ENCODE peak calls at places on chromosomes 12 and 14, in eight cellular contexts. A, E, S, G, H, X, R and M are unnamed samples.

GRCh38 chr14:64698899-64699298 is 5.3 kb upstream of the PLEKHG3 start:
- DNase-seq in A (no peak), E (peak; percentile 18), S (no peak), G (no peak), H (no peak), X (no peak), R (no peak), M (no peak)

GRCh38 chr14:24436355-24437019 is 6.1 kb downstream of the SDR39U1 start:
- DNase-seq in A (peak; percentile 54), E (no peak), S (peak; percentile 20), G (peak; percentile 71), H (peak; percentile 62), X (peak; percentile 51), R (no peak), M (no peak)

GRCh38 chr14:89393346-89393745 is 23.7 kb downstream of the FOXN3 start:
- DNase-seq in A (no peak), E (no peak), S (no peak), G (no peak), H (no peak), X (no peak), R (no peak), M (no peak)

GRCh38 chr12:68446896-68447806 is 115.0 kb upstream of the MDM1 start:
- DNase-seq in A (no peak), E (no peak), S (no peak), G (peak; percentile 60), H (peak; percentile 23), X (no peak), R (no peak), M (no peak)

GRCh38 chr14:93736378-93737014 is 51.8 kb downstream of the PRIMA1 start:
- DNase-seq in A (no peak), E (no peak), S (no peak), G (no peak), H (peak; percentile 44), X (no peak), R (no peak), M (peak; percentile 21)

GRCh38 chr12:66107451-66107915 is 23.1 kb downstream of the LLPH start:
- DNase-seq in A (peak; percentile 36), E (peak; percentile 64), S (peak; percentile 22), G (peak; percentile 98), H (peak; percentile 87), X (peak; percentile 80), R (no peak), M (no peak)

GRCh38 chr12:89029961-89030360 is 322.3 kb downstream of the DUSP6 start:
- DNase-seq in A (no peak), E (no peak), S (no peak), G (no peak), H (no peak), X (no peak), R (no peak), M (no peak)

GRCh38 chr14:71592361-71592760 is 339.9 kb upstream of the RGS6 start:
- DNase-seq in A (no peak), E (no peak), S (no peak), G (no peak), H (peak; percentile 52), X (peak; percentile 29), R (no peak), M (no peak)

GRCh38 chr12:19177754-19178153 is 48.2 kb downstream of the PLEKHA5 start:
- DNase-seq in A (no peak), E (no peak), S (no peak), G (no peak), H (no peak), X (peak; percentile 47), R (no peak), M (no peak)

GRCh38 chr12:3455312-3455711 is 35.7 kb upstream of the PRMT8 start:
- DNase-seq in A (no peak), E (no peak), S (no peak), G (no peak), H (no peak), X (no peak), R (no peak), M (no peak)

GRCh38 chr14:20194101-20194500 is 3.4 kb downstream of the OR11G2 start:
- DNase-seq in A (no peak), E (no peak), S (no peak), G (no peak), H (no peak), X (no peak), R (no peak), M (no peak)

GRCh38 chr12:7108928-7109920 is at the start of gene C1RL:
- DNase-seq in A (peak; percentile 86), E (peak; percentile 94), S (peak; percentile 76), G (peak; percentile 82), H (peak; percentile 82), X (peak; percentile 65), R (peak; percentile 91), M (peak; percentile 97)

GRCh38 chr12:13163868-13164267 is 32.7 kb upstream of the EMP1 start:
- DNase-seq in A (no peak), E (no peak), S (no peak), G (no peak), H (no peak), X (no peak), R (no peak), M (no peak)

GRCh38 chr12:108568653-108569154 is 6.3 kb downstream of the ISCU start:
- DNase-seq in A (no peak), E (no peak), S (peak; percentile 23), G (peak; percentile 36), H (no peak), X (no peak), R (no peak), M (no peak)

GRCh38 chr12:38744056-38744455 is 161.3 kb downstream of the CPNE8 start:
- DNase-seq in A (no peak), E (no peak), S (no peak), G (no peak), H (no peak), X (peak; percentile 58), R (no peak), M (no peak)

DNA sequence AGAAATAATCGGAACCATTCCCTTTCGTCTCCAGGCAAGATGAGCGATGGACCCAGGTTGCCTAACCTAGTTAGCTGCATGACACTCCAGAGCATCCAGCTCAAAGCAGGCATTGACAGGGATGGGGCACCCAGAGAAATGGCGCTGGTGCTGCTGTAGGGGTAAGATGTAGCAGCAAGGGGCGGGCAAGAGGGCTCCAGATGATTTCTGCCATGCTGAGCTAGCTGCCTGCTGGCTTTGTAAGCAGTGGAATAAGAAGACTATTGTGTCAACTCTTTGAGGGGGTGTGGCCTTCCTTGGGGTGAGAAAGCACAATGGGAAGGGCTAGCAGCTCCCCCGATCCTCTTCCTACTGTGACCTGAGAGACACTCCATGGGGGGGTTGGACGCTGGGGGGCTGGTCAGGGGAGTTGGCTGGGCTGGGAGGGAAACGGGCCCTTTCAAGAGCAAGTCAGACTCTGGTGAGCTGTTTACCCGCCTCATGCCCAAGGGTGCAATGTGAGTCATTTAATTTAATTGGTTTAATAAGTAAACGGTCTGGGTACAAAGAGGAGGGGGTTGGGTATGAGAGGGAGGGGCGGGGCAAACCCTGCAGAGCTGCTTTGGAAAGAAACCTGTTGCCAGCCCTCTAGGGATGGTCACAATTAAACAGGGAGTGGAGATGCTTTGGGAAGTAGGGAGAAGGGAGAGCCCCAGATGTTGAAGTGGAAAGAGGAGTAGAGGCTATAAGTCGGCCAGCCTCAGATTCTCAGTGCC is 50.5 kb downstream of the B4GALNT3 start:
- DNase-seq in A (no peak), E (no peak), S (no peak), G (peak; percentile 85), H (no peak), X (no peak), R (no peak), M (no peak)
- H3K4me1 ChIP-seq in A (peaks cover 24% of the 10 kb centered on the region), E (no peaks in the 10 kb centered on the region), S (no peaks in the 10 kb centered on the region), G (peaks cover 15% of the 10 kb centered on the region), H (peaks cover 26% of the 10 kb centered on the region), X (peaks cover 10% of the 10 kb centered on the region), R (peaks cover 49% of the 10 kb centered on the region), M (no peaks in the 10 kb centered on the region)

GRCh38 chr12:31853520-31853919 is 105.7 kb upstream of the RESF1 start:
- DNase-seq in A (no peak), E (no peak), S (no peak), G (no peak), H (no peak), X (no peak), R (no peak), M (no peak)
- H3K9me3 ChIP-seq in A (peaks cover 18% of the 10 kb centered on the region), E (no peaks in the 10 kb centered on the region), S (peaks cover 10% of the 10 kb centered on the region), G (peaks cover 32% of the 10 kb centered on the region), H (peaks cover 6% of the 10 kb centered on the region), X (peaks cover 7% of the 10 kb centered on the region), R (peaks cover 36% of the 10 kb centered on the region), M (peaks cover 2% of the 10 kb centered on the region)

DNA sequence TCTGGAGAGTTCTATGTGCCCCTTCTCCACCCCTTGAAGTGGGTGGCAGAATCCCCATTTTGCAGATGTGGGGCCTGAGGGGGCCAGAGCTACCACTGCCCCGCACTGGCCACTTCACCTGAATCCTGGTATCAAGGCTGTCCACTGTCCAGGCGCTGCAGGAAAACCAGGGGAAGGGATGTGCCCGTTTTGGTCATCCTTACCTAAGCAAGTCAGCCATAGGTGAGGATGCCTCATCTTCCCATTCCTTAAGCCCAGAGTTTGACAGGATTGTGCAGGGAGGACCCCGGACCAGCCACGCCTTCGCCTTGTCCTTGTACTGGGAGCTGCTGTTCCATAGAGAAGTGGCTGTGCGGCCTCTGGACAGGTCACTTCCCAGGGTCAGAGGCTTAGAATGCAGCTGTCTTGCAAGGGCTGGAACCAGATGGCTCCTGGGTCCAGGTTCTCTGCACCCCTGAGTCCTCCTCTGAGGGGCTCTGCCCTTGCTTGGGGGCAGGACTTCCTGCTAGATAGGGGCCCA is 54.6 kb upstream of the RIN3 start:
- DNase-seq in A (no peak), E (no peak), S (no peak), G (no peak), H (no peak), X (no peak), R (no peak), M (no peak)
- H3K4me1 ChIP-seq in A (peaks cover 24% of the 10 kb centered on the region), E (no peaks in the 10 kb centered on the region), S (peaks cover 16% of the 10 kb centered on the region), G (no peaks in the 10 kb centered on the region), H (no peaks in the 10 kb centered on the region), X (peaks cover 11% of the 10 kb centered on the region), R (peaks cover 35% of the 10 kb centered on the region), M (no peaks in the 10 kb centered on the region)

GRCh38 chr14:91364524-91365270 is 52.9 kb downstream of the CCDC88C start:
- DNase-seq in A (no peak), E (no peak), S (no peak), G (no peak), H (no peak), X (no peak), R (no peak), M (peak; percentile 50)
- H3K9me3 ChIP-seq in A (no peaks in the 10 kb centered on the region), E (no peaks in the 10 kb centered on the region), S (no peaks in the 10 kb centered on the region), G (no peaks in the 10 kb centered on the region), H (no peaks in the 10 kb centered on the region), X (no peaks in the 10 kb centered on the region), R (no peaks in the 10 kb centered on the region), M (no peaks in the 10 kb centered on the region)